ENCODE peak calls at places on chromosomes 16 and 17, in six cellular contexts. W is HFF-Myc, I is AG04450, R is HTR-8/SVneo, O is fibroblast of lung, P is HEK293T. T is an unnamed sample.
A peak's percentile ranks its signal among the peaks of the same experiment; 100 is the strongest.

GRCh38 chr16:75296606-75297005 is 45.2 kb upstream of the BCAR1 start:
- DNase-seq in P (no peak), I (no peak), R (no peak), O (peak; percentile 67), W (no peak), T (no peak)

GRCh38 chr17:61803796-61804195 is 59.5 kb downstream of the BRIP1 start:
- DNase-seq in W (no peak), R (no peak), O (no peak), I (no peak), P (no peak), T (no peak)

GRCh38 chr16:12613131-12613991 is 190.3 kb downstream of the CPPED1 start:
- DNase-seq in W (no peak), P (no peak), O (peak; percentile 67), I (no peak), R (no peak), T (peak; percentile 55)

GRCh38 chr16:31498493-31498892 is 9.7 kb downstream of the RUSF1 start:
- DNase-seq in O (no peak), W (no peak), P (no peak), I (no peak), R (no peak), T (no peak)

GRCh38 chr17:16371742-16372141 is 9.1 kb upstream of the UBB start:
- DNase-seq in W (peak; percentile 60), R (peak; percentile 67), P (no peak), O (peak; percentile 63), I (peak; percentile 80), T (no peak)

GRCh38 chr17:57290955-57291354 is 34.6 kb downstream of the MSI2 start:
- DNase-seq in I (no peak), R (no peak), P (no peak), W (no peak), O (no peak), T (no peak)

GRCh38 chr16:89317729-89318429 is 100.4 kb downstream of the ZNF778 start:
- DNase-seq in O (no peak), P (no peak), R (no peak), W (no peak), I (no peak), T (no peak)

GRCh38 chr17:36183001-36183810 is 6.8 kb upstream of the TBC1D3B start:
- DNase-seq in I (peak; percentile 59), O (peak; percentile 78), W (no peak), P (no peak), R (peak; percentile 59), T (peak; percentile 33)

GRCh38 chr17:3659541-3660111 is 8.8 kb downstream of the TAX1BP3 start:
- DNase-seq in W (peak; percentile 85), I (peak; percentile 45), O (peak; percentile 89), R (peak; percentile 84), P (no peak), T (no peak)

GRCh38 chr16:14354561-14355351 is 275.3 kb downstream of the PARN start:
- DNase-seq in R (no peak), I (no peak), O (no peak), W (no peak), P (no peak), T (no peak)

GRCh38 chr16:58352690-58353089 is 39.6 kb upstream of the GINS3 start:
- DNase-seq in R (no peak), I (no peak), P (no peak), W (no peak), O (no peak), T (no peak)

GRCh38 chr17:41728056-41728455 is 6.4 kb downstream of the HAP1 start:
- DNase-seq in P (no peak), I (no peak), R (no peak), W (no peak), O (no peak), T (no peak)

GRCh38 chr17:82095777-82096708 is 2.0 kb downstream of the FASN start:
- DNase-seq in I (no peak), O (no peak), R (no peak), W (no peak), P (no peak), T (no peak)

GRCh38 chr16:11259288-11259621 is 3.3 kb upstream of the SOCS1 start:
- DNase-seq in O (no peak), R (no peak), I (no peak), W (no peak), P (no peak), T (no peak)

GRCh38 chr17:12911241-12911640 is 106.6 kb downstream of the ELAC2 start:
- DNase-seq in O (peak; percentile 12), W (no peak), I (no peak), P (no peak), R (no peak), T (no peak)

GRCh38 chr17:77734371-77735050 is 224.0 kb upstream of the TNRC6C start:
- DNase-seq in R (peak; percentile 94), P (peak; percentile 76), I (no peak), O (peak; percentile 49), W (peak; percentile 24), T (peak; percentile 61)

GRCh38 chr16:11494029-11494428 is 92.7 kb downstream of the LITAF start:
- DNase-seq in W (no peak), I (no peak), O (no peak), R (no peak), P (peak; percentile 29), T (no peak)

GRCh38 chr17:12637015-12637414 is 28.7 kb upstream of the MYOCD start:
- DNase-seq in R (peak; percentile 33), P (no peak), O (peak; percentile 99), W (peak; percentile 75), I (peak; percentile 92), T (no peak)

T was measured in K562.